ENCODE peak calls at places on chromosomes 7 and 10, in nine cellular contexts. R, D, I, J, L, K, T, E and W are unnamed samples.

GRCh38 chr7:132276986-132277716 is 299.1 kb downstream of the PLXNA4 start:
- DNase-seq in K (no peak), T (no peak), R (no peak), I (no peak), J (no peak), D (no peak), E (peak), L (no peak), W (no peak)

GRCh38 chr10:11338160-11338844 is 273.1 kb downstream of the USP6NL start:
- DNase-seq in T (no peak), K (no peak), L (no peak), D (no peak), E (no peak), I (no peak), R (no peak), J (no peak), W (no peak)

GRCh38 chr10:13356392-13356791 is 8.3 kb upstream of the SEPHS1 start:
- DNase-seq in E (no peak), D (no peak), J (no peak), R (no peak), L (no peak), T (no peak), K (no peak), I (no peak), W (no peak)

GRCh38 chr7:36153571-36154097 is 580 bp downstream of the EEPD1 start:
- DNase-seq in R (no peak), E (no peak), T (no peak), L (no peak), I (no peak), J (no peak), K (no peak), D (no peak), W (peak)

GRCh38 chr10:122725768-122726167 is 26.1 kb upstream of the C10orf120 start:
- DNase-seq in E (no peak), I (no peak), J (no peak), K (no peak), T (no peak), L (no peak), R (no peak), D (no peak), W (no peak)

GRCh38 chr10:24650669-24651391 is 72.9 kb downstream of the ARHGAP21 start:
- DNase-seq in J (no peak), D (no peak), I (no peak), E (no peak), T (no peak), R (no peak), K (no peak), L (no peak), W (no peak)

GRCh38 chr7:149261321-149261828 is 621 bp upstream of the ZNF783 start:
- DNase-seq in E (peak), D (no peak), T (no peak), I (no peak), J (no peak), R (no peak), K (no peak), L (peak), W (no peak)

GRCh38 chr7:96246972-96247371 is 74.9 kb downstream of the SLC25A13 start:
- DNase-seq in T (no peak), E (no peak), L (no peak), D (peak), R (no peak), J (no peak), I (no peak), K (no peak), W (no peak)

GRCh38 chr7:47852330-47853245 is 95.7 kb downstream of the PKD1L1 start:
- DNase-seq in R (no peak), D (no peak), L (no peak), J (no peak), T (no peak), E (no peak), I (no peak), K (no peak), W (no peak)

GRCh38 chr7:30363778-30364563 is 79.6 kb downstream of the ZNRF2 start:
- DNase-seq in I (no peak), T (no peak), K (no peak), J (no peak), R (no peak), D (no peak), E (no peak), L (no peak), W (no peak)

GRCh38 chr10:48331436-48331835 is 25.0 kb downstream of the MAPK8 start:
- DNase-seq in I (no peak), D (no peak), K (no peak), T (no peak), E (no peak), R (no peak), J (no peak), L (no peak), W (no peak)

GRCh38 chr10:15370212-15370740 is 813 bp downstream of the FAM171A1 start:
- DNase-seq in J (no peak), E (peak), D (peak), K (peak), I (peak), L (no peak), T (no peak), R (no peak), W (no peak)

GRCh38 chr7:155506854-155507337 is 39.5 kb downstream of the CNPY1 start:
- DNase-seq in K (no peak), T (no peak), J (no peak), L (no peak), D (no peak), R (no peak), E (no peak), I (no peak), W (no peak)

GRCh38 chr10:122261584-122261983 is 9.5 kb upstream of the BTBD16 start:
- DNase-seq in J (no peak), I (no peak), R (no peak), L (no peak), D (no peak), K (no peak), E (no peak), T (no peak), W (no peak)

GRCh38 chr10:7302393-7303054 is 108.3 kb downstream of the SFMBT2 start:
- DNase-seq in D (no peak), T (no peak), L (no peak), E (peak), J (no peak), K (no peak), I (no peak), R (no peak), W (no peak)

GRCh38 chr7:44323381-44324203 is 1.8 kb downstream of the CAMK2B start:
- DNase-seq in L (no peak), K (no peak), R (no peak), D (no peak), I (no peak), E (no peak), J (no peak), T (no peak), W (no peak)